ENCODE peak calls at places on chromosome X, in five cellular contexts. H is fibroblast of lung; L is CD8-positive, alpha-beta T cell; K is EL; I is ELR. R is an unnamed sample.

GRCh38 chrX:52420824-52421443 is 52.1 kb downstream of the XAGE2 start:
- DNase-seq in H (no peak), L (no peak), K (no peak), I (no peak), R (no peak)

GRCh38 chrX:153726286-153727107 is 1.8 kb downstream of the ABCD1 start:
- DNase-seq in H (peak), L (peak), K (peak), I (peak), R (no peak)

GRCh38 chrX:15401373-15401772 is 17.2 kb upstream of the VEGFD start:
- DNase-seq in H (no peak), L (no peak), K (no peak), I (no peak), R (no peak)

GRCh38 chrX:106177106-106177981 is 9.2 kb downstream of the PWWP3B start:
- DNase-seq in H (peak), L (no peak), K (no peak), I (no peak), R (no peak)

GRCh38 chrX:11698747-11699146 is 33.0 kb upstream of the ARHGAP6 start:
- DNase-seq in H (no peak), L (no peak), K (no peak), I (no peak), R (no peak)

GRCh38 chrX:151396042-151396826 is 772 bp upstream of the VMA21 start:
- DNase-seq in H (peak), L (peak), K (peak), I (peak), R (peak)

GRCh38 chrX:69503835-69504625 is at the start of gene NALF2:
- DNase-seq in H (peak), L (no peak), K (peak), I (peak), R (no peak)

GRCh38 chrX:22660756-22661155 is 339.0 kb upstream of the DDX53 start:
- DNase-seq in H (peak), L (no peak), K (no peak), I (no peak), R (no peak)

GRCh38 chrX:39456894-39457600 is 640.7 kb downstream of the BCOR start:
- DNase-seq in H (peak), L (no peak), K (no peak), I (no peak), R (no peak)

GRCh38 chrX:110412971-110413726 is 54.5 kb downstream of the RTL9 start:
- DNase-seq in H (peak), L (peak), K (peak), I (peak), R (peak)

GRCh38 chrX:103464071-103464773 is 55.1 kb downstream of the RAB40A start:
- DNase-seq in H (peak), L (peak), K (peak), I (peak), R (peak)

GRCh38 chrX:106917830-106918500 is 2.2 kb upstream of the CLDN2 start:
- DNase-seq in H (peak), L (peak), K (peak), I (peak), R (no peak)

GRCh38 chrX:72381439-72382198 is 75.9 kb upstream of the CITED1 start:
- DNase-seq in H (peak), L (no peak), K (no peak), I (no peak), R (no peak)

GRCh38 chrX:40085086-40085551 is 12.6 kb downstream of the BCOR start:
- DNase-seq in H (peak), L (no peak), K (peak), I (peak), R (no peak)

GRCh38 chrX:106972896-106973295 is 27.1 kb downstream of the MORC4 start:
- DNase-seq in H (no peak), L (no peak), K (no peak), I (no peak), R (no peak)

GRCh38 chrX:30653415-30654131 is at the start of gene GK:
- DNase-seq in H (no peak), L (no peak), K (peak), I (peak), R (no peak)

GRCh38 chrX:23937100-23937499 is 29.3 kb downstream of the CXorf58 start:
- DNase-seq in H (no peak), L (no peak), K (no peak), I (no peak), R (no peak)

GRCh38 chrX:129323115-129323514 is 200.2 kb downstream of the SMARCA1 start:
- DNase-seq in H (peak), L (no peak), K (no peak), I (no peak), R (no peak)

GRCh38 chrX:123201720-123202119 is 17.6 kb downstream of the GRIA3 start:
- DNase-seq in H (peak), L (no peak), K (no peak), I (no peak), R (no peak)

GRCh38 chrX:71809886-71810285 is 46.7 kb downstream of the CXorf49B start:
- DNase-seq in H (peak), L (no peak), K (no peak), I (peak), R (no peak)

GRCh38 chrX:68684291-68684918 is 36.9 kb downstream of the STARD8 start:
- DNase-seq in H (no peak), L (no peak), K (peak), I (peak), R (no peak)

GRCh38 chrX:24207826-24208225 is 58.3 kb downstream of the ZFX start:
- DNase-seq in H (peak), L (no peak), K (peak), I (peak), R (no peak)

GRCh38 chrX:116204947-116205346 is 34.4 kb downstream of the AGTR2 start:
- DNase-seq in H (peak), L (no peak), K (peak), I (peak), R (no peak)

GRCh38 chrX:135697614-135698013 is 15.8 kb upstream of the CT45A1 start:
- DNase-seq in H (no peak), L (no peak), K (no peak), I (no peak), R (no peak)

GRCh38 chrX:152899874-152900719 is 2.2 kb downstream of the ZNF185 start:
- DNase-seq in H (no peak), L (no peak), K (no peak), I (no peak), R (no peak)

GRCh38 chrX:33726281-33727160 is 405.6 kb downstream of the FAM47A start:
- DNase-seq in H (no peak), L (no peak), K (no peak), I (no peak), R (no peak)

GRCh38 chrX:56281789-56282188 is 49.6 kb downstream of the KLF8 start:
- DNase-seq in H (no peak), L (no peak), K (peak), I (peak), R (no peak)

GRCh38 chrX:15816886-15817285 is 26.6 kb downstream of the ZRSR2 start:
- DNase-seq in H (peak), L (peak), K (no peak), I (no peak), R (peak)

GRCh38 chrX:24839331-24839730 is 145.6 kb downstream of the POLA1 start:
- DNase-seq in H (no peak), L (no peak), K (no peak), I (no peak), R (no peak)

GRCh38 chrX:33190016-33190415 is 21.3 kb downstream of the DMD start:
- DNase-seq in H (no peak), L (no peak), K (no peak), I (no peak), R (no peak)

GRCh38 chrX:41895826-41896225 is 27.5 kb downstream of the CASK start:
- DNase-seq in H (peak), L (no peak), K (no peak), I (no peak), R (no peak)

GRCh38 chrX:111719426-111720210 is 38.6 kb downstream of the ALG13 start:
- DNase-seq in H (peak), L (no peak), K (no peak), I (no peak), R (no peak)